ENCODE peak calls at places on chromosomes 11 and 22, in eight cellular contexts. V is activated T-helper 1 cell treated with anti-CD3 and anti-CD28 coated beads, Interleukin-2, amount 50 U/mL, for 16 hours; X is tibial nerve; E is amygdala; F is astrocyte of the spinal cord; K is mammary epithelial cell; A is AG08396; Q is NCI-H187 treated with DMSO at 0.1 percent for 48 hours. B is an unnamed sample.

GRCh38 chr11:20112291-20113146 is 47.8 kb downstream of the DBX1 start:
- DNase-seq in X (peak), A (peak), V (no peak), F (peak), E (peak), K (peak), Q (no peak), B (peak)

GRCh38 chr11:88695701-88696414 is 358.3 kb upstream of the CTSC start:
- DNase-seq in F (no peak), Q (no peak), X (no peak), K (no peak), E (no peak), A (no peak), V (no peak), B (no peak)

GRCh38 chr11:95242990-95243590 is 12.1 kb upstream of the SESN3 start:
- DNase-seq in K (no peak), F (no peak), A (no peak), Q (no peak), V (no peak), X (no peak), E (no peak), B (no peak)

GRCh38 chr11:64330888-64331287 is 9.1 kb upstream of the CCDC88B start:
- DNase-seq in A (no peak), X (no peak), E (no peak), Q (no peak), K (no peak), V (no peak), F (no peak), B (no peak)

GRCh38 chr11:134558916-134559616 is 147.0 kb upstream of the B3GAT1 start:
- DNase-seq in E (no peak), V (no peak), Q (no peak), F (no peak), X (no peak), A (no peak), K (no peak), B (no peak)

GRCh38 chr22:24153959-24154358 is 27.3 kb upstream of the SUSD2 start:
- DNase-seq in Q (no peak), X (no peak), K (no peak), A (no peak), V (no peak), E (no peak), F (no peak), B (no peak)

GRCh38 chr11:11384829-11385228 is 31.8 kb upstream of the CSNK2A3 start:
- DNase-seq in X (no peak), A (no peak), F (no peak), V (no peak), Q (no peak), E (no peak), K (no peak), B (no peak)

GRCh38 chr11:60984616-60985015 is 13.1 kb downstream of the CD6 start:
- DNase-seq in Q (no peak), V (no peak), X (no peak), K (no peak), E (no peak), F (no peak), A (no peak), B (no peak)

GRCh38 chr22:27372969-27373670 is 428.4 kb downstream of the MN1 start:
- DNase-seq in V (no peak), E (no peak), K (no peak), X (no peak), A (no peak), Q (no peak), F (no peak), B (no peak)

GRCh38 chr11:68402355-68403031 is 58.1 kb upstream of the PPP6R3 start:
- DNase-seq in E (no peak), X (no peak), K (no peak), Q (no peak), V (no peak), A (no peak), F (no peak), B (no peak)

GRCh38 chr11:102476812-102477211 is 24.2 kb upstream of the TMEM123 start:
- DNase-seq in F (no peak), A (no peak), V (no peak), E (no peak), K (peak), X (no peak), Q (no peak), B (peak)

GRCh38 chr11:104968856-104969776 is 742 bp upstream of the CASP4 start:
- DNase-seq in V (no peak), E (no peak), F (no peak), K (peak), A (peak), X (peak), Q (no peak), B (peak)

GRCh38 chr11:33980896-33981295 is 70.6 kb upstream of the CAPRIN1 start:
- DNase-seq in A (no peak), K (no peak), V (no peak), F (no peak), X (no peak), E (no peak), Q (peak), B (no peak)

GRCh38 chr22:38724926-38725571 is 19.3 kb downstream of the GTPBP1 start:
- DNase-seq in F (peak), K (peak), X (no peak), A (peak), V (no peak), Q (no peak), E (no peak), B (no peak)

GRCh38 chr11:69368119-69368880 is 74.3 kb downstream of the MYEOV start:
- DNase-seq in Q (no peak), K (peak), F (no peak), V (no peak), E (no peak), X (no peak), A (no peak), B (peak)

GRCh38 chr11:96207459-96208449 is 135.2 kb downstream of the MAML2 start:
- DNase-seq in A (no peak), K (peak), E (no peak), F (no peak), V (no peak), Q (no peak), X (no peak), B (no peak)

GRCh38 chr11:27239305-27239942 is 123.6 kb downstream of the CCDC34 start:
- DNase-seq in A (no peak), F (peak), X (peak), V (no peak), E (no peak), Q (peak), K (no peak), B (no peak)

GRCh38 chr11:8033312-8033715 is 46.2 kb downstream of the EIF3F start:
- DNase-seq in A (peak), X (peak), V (no peak), K (peak), F (peak), E (peak), Q (peak), B (peak)

GRCh38 chr11:60875856-60876485 is 8.6 kb downstream of the ZP1 start:
- DNase-seq in A (no peak), K (no peak), X (no peak), E (no peak), F (no peak), Q (no peak), V (no peak), B (no peak)

GRCh38 chr11:75219869-75220268 is 20.7 kb upstream of the TPBGL start:
- DNase-seq in X (no peak), V (no peak), Q (no peak), A (no peak), F (no peak), K (no peak), E (no peak), B (no peak)

GRCh38 chr11:102345923-102346322 is 1.1 kb upstream of the BIRC2 start:
- DNase-seq in F (peak), X (no peak), K (peak), A (peak), E (no peak), V (no peak), Q (no peak), B (no peak)

GRCh38 chr11:32107647-32108046 is 16.8 kb downstream of the RCN1 start:
- DNase-seq in V (no peak), Q (no peak), K (no peak), X (no peak), E (no peak), A (no peak), F (no peak), B (no peak)

GRCh38 chr11:33622231-33622630 is 78.4 kb downstream of the C11orf91 start:
- DNase-seq in V (no peak), K (peak), F (peak), X (no peak), Q (no peak), A (peak), E (no peak), B (no peak)

GRCh38 chr11:119977881-119978280 is 160.0 kb downstream of the TRIM29 start:
- DNase-seq in V (no peak), Q (no peak), F (no peak), K (no peak), E (no peak), A (no peak), X (no peak), B (no peak)

GRCh38 chr11:113994077-113994954 is 19.4 kb downstream of the HTR3A start:
- DNase-seq in F (peak), V (no peak), X (peak), E (peak), K (no peak), Q (no peak), A (peak), B (no peak)

B was measured in ureter.